ENCODE peak calls at places on chromosomes 12 and 14, in five cellular contexts. Z, P, B, E and V are unnamed samples.

GRCh38 chr12:31322651-31323248 is 3.2 kb downstream of the SINHCAF start:
- DNase-seq in B (no peak), P (peak), Z (no peak), E (no peak), V (no peak)

GRCh38 chr12:100862600-100863149 is 68.1 kb downstream of the ANO4 start:
- DNase-seq in E (no peak), Z (no peak), P (peak), B (no peak), V (no peak)

GRCh38 chr14:100417466-100417865 is 94.3 kb downstream of the SLC25A47 start:
- DNase-seq in E (no peak), P (peak), Z (peak), B (no peak), V (no peak)

GRCh38 chr12:98894412-98895085 is 249.5 kb downstream of the APAF1 start:
- DNase-seq in B (no peak), Z (no peak), P (no peak), E (no peak), V (peak)

GRCh38 chr14:35861204-35861868 is 35.2 kb downstream of the BRMS1L start:
- DNase-seq in Z (no peak), P (no peak), B (no peak), E (no peak), V (no peak)

GRCh38 chr14:61480704-61481285 is 159.4 kb downstream of the PRKCH start:
- DNase-seq in E (no peak), B (no peak), P (no peak), Z (no peak), V (no peak)

GRCh38 chr14:22070119-22070982 is 396.7 kb upstream of the OR4E1 start:
- DNase-seq in P (peak), B (no peak), Z (no peak), E (peak), V (no peak)

GRCh38 chr12:19198272-19198671 is 68.7 kb downstream of the PLEKHA5 start:
- DNase-seq in E (no peak), P (peak), B (no peak), Z (no peak), V (no peak)

GRCh38 chr12:24424889-24425600 is 475.6 kb upstream of the SOX5 start:
- DNase-seq in E (no peak), Z (no peak), P (no peak), B (no peak), V (no peak)

GRCh38 chr14:77181124-77181602 is 435 bp upstream of the TMEM63C start:
- DNase-seq in B (no peak), Z (no peak), P (no peak), E (no peak), V (no peak)

GRCh38 chr12:109433618-109434017 is 43.5 kb downstream of the KCTD10 start:
- DNase-seq in E (no peak), B (no peak), P (no peak), Z (no peak), V (no peak)

GRCh38 chr12:110557300-110557699 is 25.8 kb downstream of the PPTC7 start:
- DNase-seq in E (no peak), B (no peak), Z (no peak), P (no peak), V (no peak)

GRCh38 chr12:64390275-64390851 is at the start of gene C12orf56:
- DNase-seq in E (no peak), P (no peak), B (no peak), Z (no peak), V (no peak)

GRCh38 chr14:65833256-65833880 is 420.8 kb downstream of the FUT8 start:
- DNase-seq in Z (peak), P (no peak), E (no peak), B (no peak), V (no peak)

GRCh38 chr12:51678086-51678724 is 87.2 kb downstream of the SCN8A start:
- DNase-seq in Z (no peak), P (peak), E (no peak), B (no peak), V (no peak)

GRCh38 chr14:68651652-68652432 is 141.0 kb downstream of the ZFP36L1 start:
- DNase-seq in Z (no peak), B (peak), P (peak), E (no peak), V (no peak)

GRCh38 chr14:33958616-33959226 is 7.8 kb upstream of the EGLN3 start:
- DNase-seq in P (no peak), E (no peak), B (no peak), Z (no peak), V (no peak)

GRCh38 chr12:27493260-27493935 is 30.6 kb upstream of the PPFIBP1 start:
- DNase-seq in E (no peak), Z (no peak), B (no peak), P (no peak), V (no peak)

GRCh38 chr12:30643366-30643765 is 52.3 kb downstream of the IPO8 start:
- DNase-seq in Z (no peak), E (no peak), B (no peak), P (no peak), V (no peak)

GRCh38 chr12:49070971-49071370 is 1.2 kb upstream of the RHEBL1 start:
- DNase-seq in E (no peak), B (no peak), Z (no peak), P (no peak), V (no peak)

GRCh38 chr14:58082491-58083098 is 69.4 kb downstream of the ARMH4 start:
- DNase-seq in E (no peak), B (no peak), Z (no peak), P (peak), V (no peak)

GRCh38 chr12:75816892-75817291 is 214.7 kb downstream of the PHLDA1 start:
- DNase-seq in P (peak), B (no peak), Z (no peak), E (no peak), V (no peak)

GRCh38 chr12:58425481-58426392 is 484.4 kb downstream of the ATP23 start:
- DNase-seq in E (no peak), P (peak), B (no peak), Z (peak), V (no peak)

GRCh38 chr12:3148366-3149000 is 71.3 kb downstream of the TSPAN9 start:
- DNase-seq in Z (no peak), B (no peak), P (peak), E (no peak), V (no peak)

GRCh38 chr14:104085032-104085888 is at the start of gene ASPG:
- DNase-seq in B (peak), P (no peak), E (no peak), Z (no peak), V (no peak)

GRCh38 chr14:37864861-37865718 is 269.7 kb downstream of the TTC6 start:
- DNase-seq in E (no peak), P (peak), Z (no peak), B (no peak), V (no peak)

GRCh38 chr12:131428086-131428685 is 282.7 kb upstream of the SFSWAP start:
- DNase-seq in E (no peak), Z (no peak), B (peak), P (no peak), V (no peak)

GRCh38 chr12:40010899-40011774 is 94.7 kb downstream of the SLC2A13 start:
- DNase-seq in B (no peak), P (peak), E (peak), Z (peak), V (no peak)